ENCODE peak calls at places on chromosomes 1 and 21, in five cellular contexts. R, W, E, T and A are unnamed samples. For H3K4me1 and H3K9me3, the result is how much of the 10 kb centered on the place peaks cover.

GRCh38 chr21:33892853-33893252 is 22.8 kb downstream of the ATP5PO start:
- DNase-seq in R (no peak), W (no peak), E (no peak), T (no peak), A (peak)

GRCh38 chr1:145846191-145846590 is 761 bp downstream of the NUDT17 start:
- DNase-seq in R (no peak), W (no peak), E (no peak), T (peak), A (no peak)

GRCh38 chr1:233627376-233627775 is 13.5 kb downstream of the KCNK1 start:
- DNase-seq in R (no peak), W (no peak), E (no peak), T (no peak), A (no peak)

GRCh38 chr1:40308036-40308727 is 8.9 kb downstream of the COL9A2 start:
- DNase-seq in R (no peak), W (no peak), E (no peak), T (no peak), A (peak)

GRCh38 chr1:179034720-179035119 is 9.0 kb downstream of the FAM20B start:
- DNase-seq in R (no peak), W (no peak), E (no peak), T (peak), A (no peak)

GRCh38 chr1:19163261-19163660 is 46.8 kb downstream of the UBR4 start:
- DNase-seq in R (no peak), W (no peak), E (no peak), T (peak), A (no peak)

GRCh38 chr1:201582977-201583376 is 44.0 kb downstream of the NAV1 start:
- DNase-seq in R (no peak), W (no peak), E (no peak), T (no peak), A (no peak)

GRCh38 chr1:24635195-24635843 is 7.8 kb upstream of the SRRM1 start:
- DNase-seq in R (no peak), W (no peak), E (peak), T (peak), A (no peak)

GRCh38 chr1:91546876-91547275 is 46.2 kb downstream of the CDC7 start:
- DNase-seq in R (no peak), W (no peak), E (no peak), T (peak), A (no peak)

GRCh38 chr1:215052256-215052655 is 30.3 kb upstream of the KCNK2 start:
- DNase-seq in R (no peak), W (no peak), E (no peak), T (no peak), A (no peak)

GRCh38 chr1:82706741-82707140 is 906.0 kb downstream of the ADGRL2 start:
- DNase-seq in R (no peak), W (no peak), E (no peak), T (no peak), A (no peak)

GRCh38 chr1:6108937-6109636 is 63.4 kb downstream of the KCNAB2 start:
- DNase-seq in R (peak), W (peak), E (no peak), T (peak), A (peak)

GRCh38 chr1:210883821-210884220 is 250.1 kb downstream of the KCNH1 start:
- DNase-seq in R (no peak), W (no peak), E (no peak), T (no peak), A (no peak)

GRCh38 chr1:93611656-93612055 is 70.0 kb downstream of the BCAR3 start:
- DNase-seq in R (no peak), W (no peak), E (no peak), T (no peak), A (no peak)

GRCh38 chr1:234486858-234487830 is 8.2 kb upstream of the TARBP1 start:
- DNase-seq in R (peak), W (no peak), E (peak), T (peak), A (no peak)

GRCh38 chr1:221182791-221183533 is 303.7 kb downstream of the HLX start:
- DNase-seq in R (no peak), W (no peak), E (peak), T (no peak), A (no peak)

GRCh38 chr1:38140025-38140487 is 93.5 kb upstream of the POU3F1 start:
- DNase-seq in R (no peak), W (peak), E (peak), T (no peak), A (no peak)

GRCh38 chr1:41103761-41104160 is 82.2 kb upstream of the SLFNL1 start:
- DNase-seq in R (no peak), W (no peak), E (no peak), T (no peak), A (no peak)

GRCh38 chr1:3536796-3537195 is 74.5 kb downstream of the MEGF6 start:
- DNase-seq in R (no peak), W (no peak), E (no peak), T (no peak), A (no peak)

GRCh38 chr21:39125752-39126485 is 57.3 kb downstream of the PSMG1 start:
- DNase-seq in R (peak), W (no peak), E (peak), T (peak), A (no peak)

GRCh38 chr1:168019407-168019806 is 82.5 kb upstream of the MPC2 start:
- DNase-seq in R (no peak), W (no peak), E (no peak), T (no peak), A (no peak)

GRCh38 chr1:19436716-19437476 is 48.4 kb downstream of the CAPZB start:
- DNase-seq in R (peak), W (no peak), E (peak), T (peak), A (peak)

GRCh38 chr1:187654635-187655034 is 825.9 kb downstream of the PLA2G4A start:
- DNase-seq in R (no peak), W (no peak), E (no peak), T (no peak), A (no peak)

GRCh38 chr1:51313268-51313852 is 17.0 kb downstream of the TTC39A start:
- DNase-seq in R (no peak), W (no peak), E (no peak), T (peak), A (no peak)

GRCh38 chr1:2297246-2298011 is 69.3 kb downstream of the SKI start:
- DNase-seq in R (no peak), W (no peak), E (no peak), T (no peak), A (no peak)
- H3K4me1 ChIP-seq in R (under half), W (under half), E (under half), T (under half), A (under half)

GRCh38 chr21:34897828-34898227 is 151.3 kb downstream of the RUNX1 start:
- DNase-seq in R (no peak), W (no peak), E (no peak), T (no peak), A (no peak)
- H3K9me3 ChIP-seq in R (under half), W (under half), E (under half), T (under half), A (under half)

DNA sequence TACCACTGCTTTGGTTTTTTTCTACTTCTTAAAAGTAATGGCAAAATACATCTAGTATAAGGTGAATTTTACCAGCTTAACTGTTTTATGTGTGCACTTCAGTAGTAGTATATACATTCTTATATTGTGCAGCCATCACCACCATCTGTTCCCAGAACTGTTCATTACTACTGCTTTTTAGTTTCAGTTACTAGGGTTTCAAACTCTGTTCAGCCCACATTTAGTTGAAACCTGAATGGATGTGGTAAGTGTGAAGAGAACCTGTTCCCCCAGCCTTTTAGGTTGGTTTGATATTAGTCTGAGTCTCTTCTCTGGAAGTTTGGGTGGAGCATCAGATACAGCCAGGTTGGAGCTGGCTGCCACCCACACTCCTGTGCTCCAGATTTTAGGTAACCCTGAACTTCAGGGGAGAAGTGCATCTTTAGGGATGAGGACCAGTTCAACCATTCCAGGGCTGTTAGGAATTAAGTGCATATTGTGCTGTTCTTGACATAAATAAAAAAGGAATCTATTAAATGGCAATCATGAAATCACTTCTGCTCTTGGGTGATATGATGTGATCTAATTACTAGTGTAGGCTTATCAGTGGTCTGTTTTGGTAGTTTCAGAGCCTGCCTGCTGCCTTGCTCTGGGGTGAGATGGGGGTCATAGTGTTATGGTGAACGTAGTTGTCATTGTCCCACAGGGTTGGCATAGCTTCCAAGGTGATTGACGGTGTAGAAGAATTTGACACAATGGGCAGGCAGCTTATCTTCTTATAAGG is 32.1 kb downstream of the URB2 start:
- DNase-seq in R (no peak), W (no peak), E (no peak), T (no peak), A (no peak)
- H3K27ac ChIP-seq in R (no peak), W (no peak), E (no peak), T (no peak), A (no peak)

GRCh38 chr1:58057820-58058219 is 488.7 kb downstream of the OMA1 start:
- DNase-seq in R (no peak), W (no peak), E (no peak), T (no peak), A (no peak)
- H3K4me1 ChIP-seq in R (under half), W (under half), E (under half), T (under half), A (under half)

GRCh38 chr1:240148333-240148732 is 56.6 kb downstream of the FMN2 start:
- DNase-seq in R (no peak), W (no peak), E (no peak), T (no peak), A (no peak)

GRCh38 chr1:240149488-240150094 is 57.9 kb downstream of the FMN2 start:
- DNase-seq in R (no peak), W (no peak), E (no peak), T (peak), A (no peak)

GRCh38 chr1:240155605-240156004 is 63.9 kb downstream of the FMN2 start:
- DNase-seq in R (no peak), W (no peak), E (no peak), T (no peak), A (no peak)

GRCh38 chr1:240152611-240153297 is 61.1 kb downstream of the FMN2 start:
- DNase-seq in R (no peak), W (no peak), E (no peak), T (no peak), A (no peak)

GRCh38 chr1:240151126-240151735 is 59.5 kb downstream of the FMN2 start:
- DNase-seq in R (no peak), W (no peak), E (no peak), T (no peak), A (no peak)
- H3K9me3 ChIP-seq in R (under half), W (under half), E (under half), T (under half), A (under half)

GRCh38 chr1:64935551-64936158 is 30.7 kb downstream of the JAK1 start:
- DNase-seq in R (peak), W (no peak), E (no peak), T (no peak), A (no peak)

GRCh38 chr1:64936958-64937357 is 29.4 kb downstream of the JAK1 start:
- DNase-seq in R (no peak), W (no peak), E (peak), T (peak), A (no peak)

GRCh38 chr1:64933296-64934070 is 32.9 kb downstream of the JAK1 start:
- DNase-seq in R (no peak), W (peak), E (peak), T (peak), A (peak)

GRCh38 chr1:64932962-64933295 is 33.4 kb downstream of the JAK1 start:
- DNase-seq in R (no peak), W (no peak), E (no peak), T (no peak), A (no peak)

DNA sequence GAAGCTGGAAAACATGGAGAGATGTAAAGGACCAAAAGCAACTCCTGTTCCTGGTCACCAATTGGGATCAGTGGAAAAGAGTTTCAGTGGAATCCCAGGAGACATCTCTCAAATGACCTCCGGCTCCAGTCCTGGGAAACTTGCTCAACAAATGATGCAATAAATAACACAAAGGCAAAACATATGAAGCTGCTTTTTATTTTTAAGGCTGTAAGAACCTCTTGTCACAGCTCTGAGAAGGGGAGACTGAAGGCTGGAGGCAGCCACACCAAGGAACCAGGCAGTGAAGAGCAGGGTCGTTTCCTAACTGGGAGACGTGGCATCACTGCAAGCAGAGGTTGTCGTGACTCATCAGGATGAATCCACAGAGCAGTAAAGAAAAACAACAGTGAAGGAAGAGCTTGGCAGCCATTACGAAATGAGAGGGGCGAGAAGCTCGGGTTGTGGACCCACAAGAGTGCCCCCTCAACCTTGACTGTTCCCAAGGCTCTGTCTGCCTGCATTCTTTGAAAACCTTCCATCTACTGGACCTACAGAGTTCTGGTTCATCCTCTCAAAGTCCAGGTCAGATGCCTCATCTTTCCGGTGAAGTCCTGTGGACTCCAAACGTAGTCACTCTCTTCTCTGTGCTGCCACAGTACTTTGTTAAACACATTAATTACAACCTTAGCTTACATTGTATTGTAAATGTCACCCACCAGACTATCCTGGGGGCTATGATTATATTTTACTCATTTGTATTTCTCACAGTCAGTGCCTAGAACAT is 32.1 kb downstream of the JAK1 start:
- DNase-seq in R (no peak), W (peak), E (peak), T (peak), A (no peak)
- H3K27ac ChIP-seq in R (peak), W (peak), E (peak), T (peak), A (peak)